ENCODE peak calls at places on chromosome 17, in four cellular contexts. G is AG04449, S is cardiac fibroblast, O is HTR-8/SVneo. U is an unnamed sample.
A peak's percentile ranks its signal among the peaks of the same experiment; 100 is the strongest.

GRCh38 chr17:731943-732787 is at the start of gene TLCD3A:
- DNase-seq in S (peak; percentile 74), O (peak; percentile 69), G (no peak), U (peak; percentile 57)

GRCh38 chr17:2084129-2084765 is 29.3 kb downstream of the HIC1 start:
- DNase-seq in G (no peak), O (no peak), S (peak; percentile 62), U (peak; percentile 56)

GRCh38 chr17:75250009-75250471 is 11.4 kb downstream of the GGA3 start:
- DNase-seq in S (peak; percentile 69), G (no peak), O (no peak), U (peak; percentile 70)

GRCh38 chr17:44655983-44656700 is at the start of gene MEIOC:
- DNase-seq in G (no peak), S (peak; percentile 5), O (peak; percentile 88), U (no peak)

GRCh38 chr17:19321481-19322128 is 40.9 kb downstream of the B9D1 start:
- DNase-seq in G (no peak), O (no peak), S (no peak), U (no peak)

GRCh38 chr17:64095144-64095882 is 34.6 kb downstream of the ERN1 start:
- DNase-seq in G (no peak), S (no peak), O (no peak), U (no peak)

GRCh38 chr17:1031711-1032110 is 34.8 kb downstream of the TIMM22 start:
- DNase-seq in O (no peak), G (no peak), S (peak; percentile 70), U (peak; percentile 59)

GRCh38 chr17:49998836-49999511 is 4.0 kb upstream of the DLX3 start:
- DNase-seq in O (no peak), S (no peak), G (no peak), U (no peak)

GRCh38 chr17:10091051-10091450 is 107.4 kb downstream of the GAS7 start:
- DNase-seq in G (no peak), O (no peak), S (no peak), U (no peak)

GRCh38 chr17:40139566-40140058 is 725 bp upstream of the CASC3 start:
- DNase-seq in G (no peak), S (no peak), O (no peak), U (no peak)

GRCh38 chr17:80254396-80255241 is 6.0 kb upstream of the RNF213 start:
- DNase-seq in O (peak; percentile 89), G (peak; percentile 83), S (peak; percentile 79), U (peak; percentile 86)

GRCh38 chr17:65027305-65027704 is 29.2 kb downstream of the GNA13 start:
- DNase-seq in S (peak; percentile 76), O (peak; percentile 78), G (no peak), U (peak; percentile 77)

U was measured in choroid plexus epithelial cell.